ENCODE peak calls at places on chromosomes 2 and 18, in four cellular contexts. S is small intestine, Z is hepatocyte, C is PC-3. R is an unnamed sample. For H3K36me3 and H3K9me3, the result is how much of the 10 kb centered on the place peaks cover.

GRCh38 chr18:457533-457932 is 43.0 kb downstream of the COLEC12 start:
- DNase-seq in S (no peak), Z (peak), C (no peak), R (no peak)

GRCh38 chr2:127044977-127045654 is 61.8 kb downstream of the BIN1 start:
- DNase-seq in C (no peak), S (no peak), Z (no peak), R (no peak)

GRCh38 chr2:135657806-135658582 is 83.7 kb upstream of the UBXN4 start:
- DNase-seq in S (peak), C (no peak), Z (no peak), R (no peak)

GRCh38 chr2:100273387-100273786 is 48.9 kb downstream of the LONRF2 start:
- DNase-seq in Z (no peak), S (no peak), C (no peak), R (no peak)

GRCh38 chr2:239150125-239151011 is 250.5 kb downstream of the HDAC4 start:
- DNase-seq in C (no peak), S (peak), Z (no peak), R (no peak)

GRCh38 chr2:189674374-189675112 is at the start of gene ANKAR:
- DNase-seq in C (peak), Z (peak), S (peak), R (peak)

GRCh38 chr2:239792649-239793010 is 232.5 kb downstream of the NDUFA10 start:
- DNase-seq in Z (no peak), S (no peak), C (no peak), R (no peak)

GRCh38 chr2:7773362-7773973 is 856.3 kb downstream of the RNF144A start:
- DNase-seq in C (peak), S (no peak), Z (no peak), R (no peak)

GRCh38 chr2:66437601-66438497 is 2.9 kb downstream of the MEIS1 start:
- DNase-seq in C (no peak), Z (peak), S (no peak), R (no peak)

GRCh38 chr2:60780741-60781140 is 24.7 kb downstream of the PAPOLG start:
- DNase-seq in S (no peak), C (no peak), Z (no peak), R (no peak)

GRCh38 chr2:60778352-60778751 is 22.3 kb downstream of the PAPOLG start:
- DNase-seq in S (no peak), C (no peak), Z (no peak), R (no peak)

GRCh38 chr2:60775048-60775639 is 19.1 kb downstream of the PAPOLG start:
- DNase-seq in S (no peak), Z (no peak), C (no peak), R (no peak)

GRCh38 chr2:60779426-60779825 is 23.4 kb downstream of the PAPOLG start:
- DNase-seq in S (no peak), C (no peak), Z (no peak), R (no peak)
- H3K36me3 ChIP-seq in S (under half), C (under half), Z (under half), R (under half)

GRCh38 chr18:59514193-59514592 is 155.1 kb upstream of the LMAN1 start:
- DNase-seq in Z (peak), C (no peak), S (no peak), R (peak)
- H3K4me3 ChIP-seq in Z (no peak), C (no peak), S (no peak), R (no peak)

DNA sequence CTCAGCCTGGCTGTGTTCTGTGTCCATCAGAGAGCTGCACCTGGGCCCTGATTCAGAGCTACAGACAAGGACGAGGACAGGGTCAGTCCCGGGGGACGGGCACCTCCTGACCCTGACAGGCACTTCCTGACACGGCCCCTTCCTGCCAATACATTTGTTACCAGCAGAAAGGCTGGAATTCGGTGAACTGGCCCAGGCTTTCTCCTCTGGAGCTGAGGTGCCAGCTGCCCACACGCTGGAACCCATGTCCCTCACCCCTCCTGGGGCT is 12.3 kb upstream of the ZNF519 start:
- DNase-seq in C (no peak), S (no peak), Z (no peak), R (no peak)
- H3K9me3 ChIP-seq in C (under half), S (under half), Z (under half), R (under half)

DNA sequence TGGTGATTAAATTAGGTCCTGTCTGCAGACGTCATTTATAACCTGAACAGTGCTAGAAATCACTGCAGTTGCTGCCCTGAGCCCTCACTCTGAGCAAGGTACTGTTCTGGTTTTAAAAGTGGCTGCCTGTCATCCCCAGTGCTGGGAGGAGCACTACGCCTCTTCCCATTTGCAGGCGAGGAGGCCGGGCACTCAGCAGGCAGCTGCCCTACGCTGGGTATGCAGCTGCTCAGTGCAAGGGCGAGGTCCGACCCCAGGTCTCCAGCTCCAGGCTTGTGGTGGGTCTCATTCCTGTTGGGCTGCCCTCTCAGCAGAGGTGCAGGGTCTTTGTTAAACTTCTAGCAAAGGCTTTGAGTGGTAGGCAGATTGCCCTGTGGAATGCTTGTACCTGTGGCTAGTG is 15.7 kb downstream of the CNDP2 start:
- DNase-seq in C (no peak), Z (no peak), S (no peak), R (no peak)
- H3K36me3 ChIP-seq in C (under half), Z (under half), S (under half), R (under half)

DNA sequence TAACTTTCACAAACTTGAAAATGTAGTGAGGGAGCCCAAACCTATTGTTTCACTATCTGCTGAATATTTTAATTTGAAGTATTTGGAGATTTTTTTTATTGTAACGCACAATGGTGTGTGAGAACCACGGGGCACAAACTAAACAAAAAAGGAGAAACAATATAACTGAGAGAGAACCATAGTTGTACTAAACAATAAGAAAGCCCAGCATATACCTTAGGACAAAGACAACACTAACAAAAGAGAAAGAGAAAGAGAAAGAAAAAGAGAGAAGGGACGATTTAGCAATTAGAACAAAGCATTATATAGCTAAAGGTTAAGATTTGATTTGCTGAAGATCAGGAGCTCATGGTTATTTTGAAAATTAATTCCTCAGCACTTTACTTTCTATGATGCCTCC is 906.0 kb upstream of the NXPH2 start:
- DNase-seq in C (no peak), Z (no peak), S (no peak), R (no peak)
- H3K4me3 ChIP-seq in C (no peak), Z (no peak), S (no peak), R (no peak)

GRCh38 chr2:49532702-49533101 is 378.4 kb upstream of the FSHR start:
- DNase-seq in S (no peak), C (no peak), Z (no peak), R (no peak)
- H3K9me3 ChIP-seq in S (under half), C (under half), Z (under half), R (under half)

GRCh38 chr18:9552189-9552588 is 62.2 kb downstream of the PPP4R1 start:
- DNase-seq in Z (no peak), C (no peak), S (no peak), R (no peak)
- H3K36me3 ChIP-seq in Z (under half), C (half or more), S (under half), R (half or more)

DNA sequence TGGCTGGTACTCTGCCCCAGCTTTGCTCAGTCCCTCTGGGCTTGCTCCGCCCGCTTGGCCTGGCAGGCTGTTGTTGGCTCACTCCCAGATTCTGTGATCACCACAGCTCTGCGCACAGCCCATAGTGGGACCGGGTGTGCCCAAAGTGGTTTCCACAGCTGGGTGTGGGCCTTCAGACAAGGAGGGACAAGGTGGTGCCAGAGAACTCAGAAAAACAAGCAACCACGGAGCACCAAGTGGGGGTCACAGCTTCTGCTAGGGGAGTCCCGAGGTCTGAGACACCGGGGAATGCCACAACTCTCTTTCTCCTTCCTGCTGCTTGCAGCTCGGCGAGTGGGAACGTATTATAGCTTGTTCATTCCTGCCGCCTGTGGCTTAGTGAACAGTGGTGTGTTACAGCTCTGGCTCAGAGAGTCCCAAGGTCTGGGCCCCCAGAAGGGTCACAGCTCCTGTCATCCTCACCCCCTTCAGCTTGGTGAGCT is 9.1 kb upstream of the KYNU start:
- DNase-seq in C (peak), S (peak), Z (no peak), R (peak)
- H3K4me3 ChIP-seq in C (no peak), S (no peak), Z (no peak), R (no peak)

DNA sequence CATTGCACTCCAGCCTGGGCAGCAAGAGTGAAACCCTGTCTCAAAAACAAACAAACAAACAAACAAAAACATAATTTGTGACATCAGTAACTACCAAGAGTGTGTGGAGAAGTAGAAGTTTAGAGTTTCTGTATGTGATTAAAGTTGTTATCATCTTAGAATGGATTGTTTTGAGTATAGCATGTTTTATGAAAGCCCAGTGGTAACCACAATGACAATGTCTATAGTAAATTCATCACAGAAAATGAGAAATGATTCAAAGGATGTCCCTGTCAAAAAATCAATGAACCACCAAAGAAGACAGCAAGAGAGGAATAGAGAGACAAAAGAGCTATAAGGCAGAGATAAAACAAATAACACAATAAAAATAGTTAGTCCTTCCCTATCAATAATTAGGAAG is 1299.2 kb downstream of the CNTNAP5 start:
- DNase-seq in Z (no peak), S (no peak), C (no peak), R (no peak)
- H3K9me3 ChIP-seq in Z (under half), S (under half), C (under half), R (under half)

R was measured in MG63.